ENCODE peak calls at places on chromosomes 1 and 21, in five cellular contexts. G, Q, B, P and U are unnamed samples.

GRCh38 chr1:108829498-108829916 is 27.4 kb downstream of the AKNAD1 start:
- DNase-seq in Q (no peak), P (no peak), G (peak), B (no peak), U (no peak)

GRCh38 chr1:48851638-48852037 is 74.9 kb upstream of the BEND5 start:
- DNase-seq in B (no peak), G (peak), P (no peak), Q (no peak), U (no peak)

GRCh38 chr1:213015099-213016050 is at the start of gene ANGEL2:
- DNase-seq in P (peak), Q (peak), G (peak), B (peak), U (peak)

GRCh38 chr1:204872262-204872881 is 1.7 kb downstream of the NFASC start:
- DNase-seq in P (no peak), B (no peak), Q (no peak), G (peak), U (no peak)

GRCh38 chr21:23356905-23357304 is 2250.4 kb downstream of the MRPL39 start:
- DNase-seq in Q (no peak), B (no peak), P (no peak), G (no peak), U (no peak)

GRCh38 chr1:198927129-198927528 is 288.3 kb downstream of the PTPRC start:
- DNase-seq in P (no peak), G (no peak), B (no peak), Q (no peak), U (no peak)

GRCh38 chr1:8643542-8644536 is 173.6 kb downstream of the RERE start:
- DNase-seq in P (no peak), B (no peak), Q (peak), G (no peak), U (no peak)

GRCh38 chr1:87030740-87031400 is 116.4 kb downstream of the HS2ST1 start:
- DNase-seq in B (no peak), G (no peak), Q (no peak), P (no peak), U (no peak)

GRCh38 chr1:31062867-31063380 is 2.6 kb downstream of the PUM1 start:
- DNase-seq in B (no peak), P (no peak), G (no peak), Q (no peak), U (no peak)

GRCh38 chr21:38126677-38127271 is 130.0 kb upstream of the KCNJ15 start:
- DNase-seq in G (peak), Q (peak), B (peak), P (peak), U (no peak)

GRCh38 chr1:228211091-228211870 is 3.4 kb downstream of the OBSCN start:
- DNase-seq in B (no peak), G (no peak), Q (no peak), P (no peak), U (no peak)

GRCh38 chr21:46377789-46378188 is 53.8 kb downstream of the PCNT start:
- DNase-seq in B (no peak), Q (no peak), G (no peak), P (no peak), U (no peak)

GRCh38 chr1:171740356-171740863 is 1.5 kb downstream of the VAMP4 start:
- DNase-seq in G (peak), Q (no peak), P (no peak), B (no peak), U (no peak)

GRCh38 chr1:204377800-204378608 is 18.3 kb upstream of the PLEKHA6 start:
- DNase-seq in Q (peak), G (no peak), P (peak), B (no peak), U (peak)

GRCh38 chr1:155961937-155962336 is 16.4 kb downstream of the ARHGEF2 start:
- DNase-seq in Q (no peak), B (peak), G (peak), P (peak), U (no peak)